ENCODE peak calls at places on chromosome 7, in six cellular contexts. I is mammary epithelial cell; R is testis; D is GM23248; S is CD4-positive, alpha-beta T cell; W is IMR-90. M is an unnamed sample.

GRCh38 chr7:99099499-99100077 is 44.3 kb downstream of the SMURF1 start:
- DNase-seq in I (no peak), R (no peak), D (peak; percentile 61), S (no peak), W (no peak), M (no peak)

GRCh38 chr7:91383186-91383585 is 119.0 kb downstream of the FZD1 start:
- DNase-seq in I (no peak), R (no peak), D (peak; percentile 5), S (no peak), W (peak; percentile 64), M (no peak)

GRCh38 chr7:1912472-1913289 is 242.6 kb downstream of the ELFN1 start:
- DNase-seq in I (no peak), R (no peak), D (no peak), S (no peak), W (peak; percentile 92), M (no peak)

GRCh38 chr7:12942599-12942998 is 255.2 kb downstream of the ARL4A start:
- DNase-seq in I (no peak), R (no peak), D (no peak), S (no peak), W (no peak), M (no peak)

GRCh38 chr7:44306608-44307007 is 18.8 kb downstream of the CAMK2B start:
- DNase-seq in I (no peak), R (peak; percentile 7), D (no peak), S (no peak), W (no peak), M (no peak)

GRCh38 chr7:99990417-99990816 is 14.6 kb upstream of the AZGP1 start:
- DNase-seq in I (no peak), R (no peak), D (no peak), S (no peak), W (no peak), M (no peak)

GRCh38 chr7:43385856-43386255 is 197.1 kb upstream of the STK17A start:
- DNase-seq in I (peak; percentile 89), R (no peak), D (peak; percentile 22), S (no peak), W (peak; percentile 1), M (peak; percentile 74)

GRCh38 chr7:128091106-128091505 is 59.9 kb upstream of the LRRC4 start:
- DNase-seq in I (no peak), R (peak; percentile 57), D (peak; percentile 41), S (no peak), W (peak; percentile 64), M (no peak)

GRCh38 chr7:88104732-88105131 is 115.1 kb downstream of the SRI start:
- DNase-seq in I (no peak), R (no peak), D (no peak), S (no peak), W (no peak), M (no peak)

GRCh38 chr7:115693779-115694178 is 336.8 kb downstream of the TFEC start:
- DNase-seq in I (no peak), R (no peak), D (no peak), S (no peak), W (no peak), M (no peak)

GRCh38 chr7:118311121-118311803 is 86.8 kb downstream of the ANKRD7 start:
- DNase-seq in I (peak; percentile 79), R (no peak), D (no peak), S (no peak), W (no peak), M (peak; percentile 67)

GRCh38 chr7:145893925-145894535 is 222.6 kb upstream of the CNTNAP2 start:
- DNase-seq in I (no peak), R (no peak), D (no peak), S (no peak), W (no peak), M (no peak)

GRCh38 chr7:118184392-118184899 is 482 bp downstream of the LSM8 start:
- DNase-seq in I (peak; percentile 3), R (no peak), D (peak; percentile 29), S (no peak), W (no peak), M (no peak)

GRCh38 chr7:73890541-73891147 is 29.7 kb downstream of the TMEM270 start:
- DNase-seq in I (no peak), R (no peak), D (no peak), S (no peak), W (no peak), M (no peak)

GRCh38 chr7:159031135-159031701 is 113.4 kb downstream of the VIPR2 start:
- DNase-seq in I (no peak), R (peak; percentile 51), D (no peak), S (no peak), W (no peak), M (no peak)

GRCh38 chr7:2015251-2015871 is 217.4 kb downstream of the MAD1L1 start:
- DNase-seq in I (no peak), R (no peak), D (no peak), S (no peak), W (no peak), M (no peak)

GRCh38 chr7:25852249-25852994 is 299.6 kb upstream of the NFE2L3 start:
- DNase-seq in I (no peak), R (no peak), D (peak; percentile 66), S (no peak), W (no peak), M (no peak)

GRCh38 chr7:30171753-30172447 is 37.1 kb downstream of the MTURN start:
- DNase-seq in I (peak; percentile 81), R (no peak), D (peak; percentile 88), S (no peak), W (peak; percentile 26), M (no peak)

GRCh38 chr7:128063025-128063560 is 31.9 kb upstream of the LRRC4 start:
- DNase-seq in I (no peak), R (no peak), D (peak; percentile 13), S (no peak), W (peak; percentile 22), M (no peak)

GRCh38 chr7:30679664-30680063 is 2.6 kb downstream of the CRHR2 start:
- DNase-seq in I (no peak), R (no peak), D (no peak), S (no peak), W (no peak), M (no peak)

GRCh38 chr7:101120315-101120714 is 6.6 kb upstream of the SERPINE1 start:
- DNase-seq in I (no peak), R (no peak), D (no peak), S (no peak), W (no peak), M (no peak)

GRCh38 chr7:41581041-41581440 is 121.8 kb downstream of the INHBA start:
- DNase-seq in I (no peak), R (no peak), D (no peak), S (no peak), W (no peak), M (no peak)

GRCh38 chr7:138226001-138226476 is 149.8 kb downstream of the AKR1D1 start:
- DNase-seq in I (no peak), R (no peak), D (peak; percentile 11), S (no peak), W (no peak), M (no peak)

GRCh38 chr7:12719141-12719919 is 31.9 kb downstream of the ARL4A start:
- DNase-seq in I (peak; percentile 78), R (no peak), D (peak; percentile 82), S (no peak), W (peak; percentile 86), M (no peak)

DNA sequence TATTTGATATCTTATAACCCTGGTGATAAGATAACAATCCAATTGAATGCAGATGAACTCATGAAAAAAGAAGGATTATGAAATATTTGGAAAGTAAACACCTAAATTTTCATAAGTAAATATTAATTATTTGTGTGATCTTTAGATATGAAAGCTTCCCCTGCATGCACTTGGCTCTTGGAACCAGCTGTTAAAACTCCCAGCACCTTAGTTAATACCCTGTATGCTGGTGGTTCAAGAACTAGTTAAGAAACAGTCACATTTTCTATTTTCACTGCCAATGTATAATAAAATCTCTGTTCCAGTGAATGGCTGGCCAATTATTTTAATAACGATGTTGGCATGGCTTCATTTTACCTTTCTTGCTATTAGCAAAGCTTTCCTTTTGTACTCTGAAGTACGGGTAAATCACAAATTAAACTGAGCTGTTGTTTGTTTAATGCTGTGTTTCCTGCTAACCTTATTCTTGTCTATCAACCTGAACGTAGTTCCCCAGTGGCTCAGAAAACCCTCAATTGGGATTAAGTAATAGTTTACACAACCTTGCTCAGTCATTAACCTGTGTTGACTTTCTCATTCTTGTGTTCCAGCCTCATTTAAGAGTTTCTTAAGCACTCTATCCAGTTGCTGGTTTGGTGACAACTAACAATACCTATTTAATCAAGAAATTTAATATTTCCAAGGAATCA is 38.9 kb downstream of the MET start:
- DNase-seq in I (peak; percentile 68), R (no peak), D (no peak), S (no peak), W (no peak), M (peak; percentile 73)
- H3K27ac ChIP-seq in I (peak overlapping the region; percentile 60), R (no peak overlapping the region), D (no peak overlapping the region), S (no peak overlapping the region), W (no peak overlapping the region), M (peak overlapping the region; percentile 80)

GRCh38 chr7:81138850-81139249 is 220.0 kb upstream of the SEMA3C start:
- DNase-seq in I (no peak), R (no peak), D (peak; percentile 4), S (no peak), W (no peak), M (no peak)
- H3K27ac ChIP-seq in I (no peak overlapping the region), R (no peak overlapping the region), D (no peak overlapping the region), S (no peak overlapping the region), W (no peak overlapping the region), M (no peak overlapping the region)

DNA sequence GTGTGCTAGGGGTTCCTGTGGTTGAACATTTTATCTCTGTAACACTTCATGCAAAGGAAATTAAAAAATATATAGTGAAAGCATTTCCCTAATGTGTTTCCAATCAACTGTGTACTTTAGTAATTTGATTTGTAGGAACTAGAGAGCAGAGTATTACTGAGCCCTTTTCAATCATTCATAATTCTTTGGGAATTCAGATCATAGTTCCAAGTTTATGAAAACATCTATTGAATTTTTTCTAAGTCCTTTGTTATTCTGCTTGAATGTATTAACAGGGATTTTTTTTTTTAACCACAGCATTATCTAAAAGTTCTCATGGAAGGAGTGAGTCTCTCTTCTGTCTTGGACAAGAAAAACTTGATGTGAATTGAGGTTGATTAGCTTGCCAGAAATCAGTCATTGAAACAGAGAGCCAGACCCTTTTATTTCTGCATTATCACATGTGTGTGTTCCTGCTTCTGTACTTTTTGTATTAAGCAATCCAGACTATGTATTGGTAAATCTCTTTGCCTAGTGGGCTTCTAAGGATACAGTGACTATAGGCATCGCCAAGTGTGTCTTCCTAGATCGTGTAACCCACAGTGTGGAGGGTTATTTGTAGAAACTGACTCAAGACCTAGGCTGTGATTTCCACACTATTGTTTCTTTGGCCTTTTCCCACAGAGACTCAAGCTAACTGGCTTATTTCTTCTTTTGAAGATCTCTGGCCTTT is 59.9 kb downstream of the BMPER start:
- DNase-seq in I (no peak), R (no peak), D (peak; percentile 32), S (no peak), W (peak; percentile 18), M (no peak)
- H3K27ac ChIP-seq in I (no peak overlapping the region), R (no peak overlapping the region), D (no peak overlapping the region), S (no peak overlapping the region), W (no peak overlapping the region), M (no peak overlapping the region)

GRCh38 chr7:150665075-150665794 is 20.3 kb upstream of the GIMAP2 start:
- DNase-seq in I (no peak), R (no peak), D (no peak), S (no peak), W (no peak), M (no peak)

GRCh38 chr7:150668472-150668911 is 17.0 kb upstream of the GIMAP2 start:
- DNase-seq in I (no peak), R (no peak), D (no peak), S (peak; percentile 54), W (no peak), M (no peak)

GRCh38 chr7:150663802-150664494 is 21.6 kb upstream of the GIMAP2 start:
- DNase-seq in I (no peak), R (no peak), D (no peak), S (peak; percentile 49), W (no peak), M (no peak)

GRCh38 chr7:150666412-150666811 is 19.1 kb upstream of the GIMAP2 start:
- DNase-seq in I (no peak), R (no peak), D (no peak), S (no peak), W (no peak), M (no peak)

GRCh38 chr7:150665882-150666281 is 19.6 kb upstream of the GIMAP2 start:
- DNase-seq in I (no peak), R (no peak), D (no peak), S (no peak), W (no peak), M (no peak)
- H3K27ac ChIP-seq in I (no peak overlapping the region), R (no peak overlapping the region), D (no peak overlapping the region), S (peak overlapping the region; percentile 73), W (no peak overlapping the region), M (no peak overlapping the region)

M was measured in epithelial cell of prostate.